ENCODE peak calls at places on chromosome 18, in nine cellular contexts. E, D, R, J, P, W, U, F and V are unnamed samples.

GRCh38 chr18:12907258-12907925 is 23.4 kb upstream of the PTPN2 start:
- DNase-seq in W (peak; percentile 27), D (no peak), E (no peak), R (no peak), P (no peak), U (no peak), J (peak; percentile 8), F (no peak), V (no peak)

GRCh38 chr18:35441857-35442595 is 55.7 kb downstream of the INO80C start:
- DNase-seq in U (no peak), W (no peak), J (no peak), F (no peak), D (no peak), E (no peak), P (no peak), R (no peak), V (no peak)

GRCh38 chr18:42533010-42533409 is 578.0 kb downstream of the PIK3C3 start:
- DNase-seq in D (no peak), W (no peak), J (no peak), F (no peak), U (no peak), E (no peak), P (no peak), R (no peak), V (no peak)

GRCh38 chr18:8947576-8947975 is 154.9 kb upstream of the NDUFV2 start:
- DNase-seq in W (no peak), J (no peak), F (no peak), R (no peak), P (no peak), D (no peak), E (no peak), U (no peak), V (no peak)

GRCh38 chr18:48031011-48031480 is 100.6 kb upstream of the SMAD2 start:
- DNase-seq in F (peak; percentile 57), R (no peak), E (peak; percentile 52), J (peak; percentile 49), U (peak; percentile 12), D (no peak), P (peak; percentile 64), W (peak; percentile 85), V (peak; percentile 40)

GRCh38 chr18:7133181-7133580 is 15.6 kb upstream of the LAMA1 start:
- DNase-seq in W (no peak), P (no peak), E (no peak), F (no peak), R (no peak), D (no peak), J (peak; percentile 4), U (no peak), V (peak; percentile 2)

GRCh38 chr18:10526211-10526949 is 553 bp downstream of the NAPG start:
- DNase-seq in D (peak; percentile 25), J (no peak), F (peak; percentile 51), E (peak; percentile 53), U (peak; percentile 19), W (peak; percentile 88), P (peak; percentile 51), R (peak; percentile 75), V (peak; percentile 54)

GRCh38 chr18:55351980-55352714 is 235.8 kb downstream of the TCF4 start:
- DNase-seq in U (no peak), R (no peak), P (peak; percentile 24), D (no peak), J (no peak), F (no peak), E (no peak), W (no peak), V (no peak)

GRCh38 chr18:79396431-79397287 is 929 bp downstream of the NFATC1 start:
- DNase-seq in D (no peak), F (no peak), J (no peak), R (peak; percentile 59), W (peak; percentile 89), E (peak; percentile 42), P (no peak), U (no peak), V (no peak)

GRCh38 chr18:39149211-39149806 is 1583.7 kb upstream of the CELF4 start:
- DNase-seq in F (no peak), E (no peak), W (no peak), U (no peak), J (no peak), R (no peak), D (no peak), P (peak; percentile 1), V (peak; percentile 6)

GRCh38 chr18:77709107-77709506 is 459.5 kb downstream of the GALR1 start:
- DNase-seq in E (no peak), J (no peak), R (no peak), P (no peak), W (no peak), F (no peak), U (no peak), D (no peak), V (no peak)

GRCh38 chr18:10715791-10716190 is 190.0 kb downstream of the NAPG start:
- DNase-seq in E (peak; percentile 25), D (no peak), U (no peak), P (peak; percentile 65), W (no peak), F (no peak), J (no peak), R (no peak), V (peak; percentile 14)

GRCh38 chr18:58455318-58455950 is 173.5 kb downstream of the ALPK2 start:
- DNase-seq in E (no peak), R (peak; percentile 10), W (no peak), U (no peak), F (no peak), D (no peak), J (no peak), P (no peak), V (no peak)

GRCh38 chr18:13446581-13447470 is 228.3 kb downstream of the LDLRAD4 start:
- DNase-seq in D (no peak), U (no peak), F (no peak), J (no peak), P (no peak), E (no peak), R (peak; percentile 62), W (peak; percentile 72), V (no peak)

GRCh38 chr18:23943903-23944624 is 70.5 kb upstream of the TTC39C start:
- DNase-seq in P (peak; percentile 73), F (no peak), W (no peak), J (peak; percentile 54), R (no peak), D (no peak), U (no peak), E (no peak), V (no peak)

GRCh38 chr18:13611058-13611615 is 115.2 kb downstream of the FAM210A start:
- DNase-seq in E (no peak), J (peak; percentile 55), U (no peak), W (peak; percentile 75), R (peak; percentile 41), D (no peak), F (no peak), P (no peak), V (no peak)

GRCh38 chr18:70377857-70378701 is 89.2 kb downstream of the SOCS6 start:
- DNase-seq in D (no peak), W (no peak), P (peak; percentile 27), J (no peak), F (no peak), R (no peak), E (no peak), U (no peak), V (no peak)

GRCh38 chr18:44098551-44099098 is 582.1 kb upstream of the SETBP1 start:
- DNase-seq in D (no peak), F (peak; percentile 37), U (peak; percentile 46), J (no peak), P (peak; percentile 39), E (peak; percentile 9), W (peak; percentile 4), R (no peak), V (no peak)

GRCh38 chr18:67300498-67300897 is 216.0 kb downstream of the DSEL start:
- DNase-seq in E (peak; percentile 9), P (peak; percentile 28), R (peak; percentile 12), D (no peak), U (no peak), J (no peak), W (no peak), F (no peak), V (no peak)

GRCh38 chr18:47930086-47930843 is at the start of gene SMAD2:
- DNase-seq in D (peak; percentile 57), F (no peak), R (peak; percentile 82), E (peak; percentile 69), P (peak; percentile 76), W (peak; percentile 92), J (peak; percentile 31), U (peak; percentile 78), V (peak; percentile 73)

GRCh38 chr18:69365658-69366057 is 35.0 kb upstream of the DOK6 start:
- DNase-seq in R (no peak), P (no peak), F (no peak), J (no peak), D (no peak), W (peak; percentile 4), U (no peak), E (no peak), V (no peak)

GRCh38 chr18:7668392-7668791 is 101.3 kb downstream of the PTPRM start:
- DNase-seq in R (no peak), D (no peak), F (no peak), J (no peak), W (no peak), U (no peak), P (no peak), E (no peak), V (no peak)

GRCh38 chr18:70491734-70492348 is 203.0 kb downstream of the SOCS6 start:
- DNase-seq in U (peak; percentile 6), E (peak; percentile 61), F (peak; percentile 69), W (peak; percentile 71), R (peak; percentile 70), J (peak; percentile 15), D (peak; percentile 24), P (peak; percentile 39), V (peak; percentile 7)

GRCh38 chr18:11741505-11742145 is 52.6 kb downstream of the GNAL start:
- DNase-seq in U (no peak), R (no peak), W (peak; percentile 72), J (no peak), F (no peak), P (peak; percentile 1), E (peak; percentile 36), D (no peak), V (no peak)

GRCh38 chr18:62637807-62638687 is 77.3 kb upstream of the PHLPP1 start:
- DNase-seq in F (peak; percentile 21), D (peak; percentile 16), R (peak; percentile 65), U (peak; percentile 58), P (peak; percentile 21), J (no peak), E (peak; percentile 39), W (peak; percentile 78), V (no peak)

GRCh38 chr18:48220146-48220499 is 189.1 kb downstream of the ZBTB7C start:
- DNase-seq in U (no peak), D (no peak), W (no peak), J (no peak), P (no peak), F (no peak), R (no peak), E (no peak), V (no peak)

GRCh38 chr18:60656563-60656962 is 284.0 kb upstream of the MC4R start:
- DNase-seq in E (no peak), U (peak; percentile 62), W (no peak), J (no peak), P (no peak), F (no peak), D (no peak), R (no peak), V (no peak)

GRCh38 chr18:53799134-53799533 is 425.3 kb downstream of the MBD2 start:
- DNase-seq in J (no peak), F (no peak), P (no peak), E (no peak), W (no peak), R (no peak), U (no peak), D (no peak), V (no peak)

GRCh38 chr18:51028201-51028805 is 1.7 kb upstream of the SMAD4 start:
- DNase-seq in U (no peak), W (peak; percentile 30), E (peak; percentile 6), P (no peak), J (peak; percentile 28), R (no peak), D (no peak), F (no peak), V (peak; percentile 54)

GRCh38 chr18:69963196-69963595 is 15.5 kb upstream of the CD226 start:
- DNase-seq in R (no peak), P (no peak), F (no peak), W (no peak), D (no peak), U (no peak), J (no peak), E (no peak), V (no peak)

GRCh38 chr18:74718312-74718711 is 120.6 kb downstream of the ZNF407 start:
- DNase-seq in D (no peak), R (no peak), P (no peak), J (no peak), F (no peak), W (no peak), U (no peak), E (no peak), V (no peak)